ENCODE peak calls at places on chromosomes 5 and 9, in ten cellular contexts. O is transverse colon; V is GM23338; X is CD8-positive, alpha-beta memory T cell; R is thyroid gland; K is BE2C; D is neural progenitor cell; F is uterus; Q is Peyer's patch; Y is effector memory CD4-positive, alpha-beta T cell. C is an unnamed sample.

GRCh38 chr5:151036556-151036955 is 16.2 kb downstream of the GPX3 start:
- DNase-seq in K (no peak), Q (no peak), Y (no peak), V (no peak), O (no peak), F (no peak), D (no peak), R (no peak), X (no peak), C (no peak)

GRCh38 chr9:94721754-94722153 is 4.7 kb upstream of the AOPEP start:
- DNase-seq in V (no peak), X (no peak), Q (no peak), Y (no peak), D (no peak), K (no peak), R (no peak), O (no peak), F (no peak), C (no peak)

GRCh38 chr9:116501871-116502270 is 185.2 kb upstream of the TRIM32 start:
- DNase-seq in V (no peak), D (no peak), F (no peak), Q (no peak), R (no peak), X (no peak), Y (no peak), O (no peak), K (no peak), C (no peak)

GRCh38 chr5:151772029-151772867 is 494 bp downstream of the G3BP1 start:
- DNase-seq in R (peak; percentile 55), O (peak; percentile 56), X (peak; percentile 18), V (peak; percentile 64), D (peak; percentile 67), Q (peak; percentile 74), F (peak; percentile 35), Y (peak; percentile 17), K (peak; percentile 40), C (no peak)

GRCh38 chr5:62731011-62731410 is 152.4 kb downstream of the LRRC70 start:
- DNase-seq in X (no peak), K (no peak), Y (no peak), D (no peak), V (no peak), O (no peak), Q (no peak), R (no peak), F (no peak), C (no peak)

GRCh38 chr5:173679909-173680626 is 63.6 kb upstream of the BOD1 start:
- DNase-seq in X (no peak), F (no peak), D (no peak), Y (no peak), K (no peak), O (no peak), R (no peak), Q (no peak), V (no peak), C (no peak)

GRCh38 chr9:69815313-69815712 is 5.3 kb upstream of the CFAP95 start:
- DNase-seq in F (no peak), R (peak; percentile 32), O (no peak), Y (no peak), K (no peak), X (no peak), D (no peak), Q (no peak), V (no peak), C (no peak)

GRCh38 chr9:38315085-38315595 is 77.4 kb upstream of the ALDH1B1 start:
- DNase-seq in V (no peak), D (no peak), Q (no peak), F (no peak), O (no peak), Y (no peak), X (no peak), R (no peak), K (no peak), C (no peak)

GRCh38 chr9:84271004-84271886 is 69.3 kb downstream of the SLC28A3 start:
- DNase-seq in V (peak; percentile 92), R (peak; percentile 96), O (peak; percentile 56), X (no peak), Y (no peak), F (peak; percentile 35), K (peak; percentile 63), Q (no peak), D (peak; percentile 94), C (no peak)

GRCh38 chr5:37086466-37087178 is 162.6 kb downstream of the CPLANE1 start:
- DNase-seq in X (no peak), F (no peak), K (no peak), O (peak; percentile 24), R (no peak), Y (no peak), Q (no peak), D (no peak), V (peak; percentile 53), C (no peak)

GRCh38 chr9:93634311-93635185 is 58.2 kb downstream of the PHF2 start:
- DNase-seq in O (no peak), Q (no peak), D (no peak), V (no peak), X (no peak), F (no peak), R (no peak), K (peak; percentile 4), Y (no peak), C (no peak)

GRCh38 chr5:124849774-124850173 is 103.3 kb upstream of the ZNF608 start:
- DNase-seq in Q (no peak), R (no peak), X (no peak), V (no peak), D (no peak), O (no peak), F (no peak), K (no peak), Y (no peak), C (no peak)

GRCh38 chr5:98259595-98259994 is 513.9 kb upstream of the RGMB start:
- DNase-seq in Q (no peak), K (no peak), R (no peak), X (no peak), F (no peak), Y (no peak), D (peak; percentile 3), V (no peak), O (no peak), C (no peak)

DNA sequence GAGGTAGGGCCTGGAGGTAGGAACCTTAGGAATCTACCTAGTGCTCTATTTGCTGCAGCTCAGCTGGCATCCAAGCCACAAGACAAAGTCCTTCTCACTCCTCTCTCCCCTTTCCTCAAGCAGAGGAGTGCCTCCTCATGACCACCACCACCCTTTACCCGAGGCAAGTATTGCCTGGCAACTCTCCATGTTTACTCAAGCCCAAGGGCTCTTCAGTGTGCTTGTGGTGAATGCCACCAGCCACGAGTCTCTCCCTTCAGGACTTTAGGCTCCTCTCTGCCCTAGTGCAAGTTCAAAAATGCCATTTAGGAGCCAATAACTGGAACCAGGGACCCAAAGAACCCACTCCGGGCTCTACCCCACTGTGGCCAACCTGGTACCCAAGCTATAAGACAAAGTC is 514.5 kb upstream of the RGMB start:
- DNase-seq in X (no peak), K (no peak), D (no peak), O (no peak), F (no peak), R (peak; percentile 31), Q (no peak), V (no peak), Y (no peak), C (no peak)
- H3K4me3 ChIP-seq in X (no peak overlapping the region), K (no peak overlapping the region), D (no peak overlapping the region), O (no peak overlapping the region), F (no peak overlapping the region), R (no peak overlapping the region), Q (no peak overlapping the region), V (no peak overlapping the region), Y (no peak overlapping the region), C (no peak overlapping the region)

GRCh38 chr5:143047091-143047490 is 276.9 kb downstream of the ARHGAP26 start:
- DNase-seq in Q (no peak), X (no peak), K (no peak), F (no peak), Y (no peak), O (no peak), D (no peak), V (no peak), R (no peak), C (no peak)
- H3K4me1 ChIP-seq in Q (no peaks in the 10 kb centered on the region), X (no peaks in the 10 kb centered on the region), K (peaks cover 6% of the 10 kb centered on the region), F (no peaks in the 10 kb centered on the region), Y (no peaks in the 10 kb centered on the region), O (no peaks in the 10 kb centered on the region), D (no peaks in the 10 kb centered on the region), V (peaks cover 28% of the 10 kb centered on the region), R (peaks cover 8% of the 10 kb centered on the region), C (peaks cover 3% of the 10 kb centered on the region)

DNA sequence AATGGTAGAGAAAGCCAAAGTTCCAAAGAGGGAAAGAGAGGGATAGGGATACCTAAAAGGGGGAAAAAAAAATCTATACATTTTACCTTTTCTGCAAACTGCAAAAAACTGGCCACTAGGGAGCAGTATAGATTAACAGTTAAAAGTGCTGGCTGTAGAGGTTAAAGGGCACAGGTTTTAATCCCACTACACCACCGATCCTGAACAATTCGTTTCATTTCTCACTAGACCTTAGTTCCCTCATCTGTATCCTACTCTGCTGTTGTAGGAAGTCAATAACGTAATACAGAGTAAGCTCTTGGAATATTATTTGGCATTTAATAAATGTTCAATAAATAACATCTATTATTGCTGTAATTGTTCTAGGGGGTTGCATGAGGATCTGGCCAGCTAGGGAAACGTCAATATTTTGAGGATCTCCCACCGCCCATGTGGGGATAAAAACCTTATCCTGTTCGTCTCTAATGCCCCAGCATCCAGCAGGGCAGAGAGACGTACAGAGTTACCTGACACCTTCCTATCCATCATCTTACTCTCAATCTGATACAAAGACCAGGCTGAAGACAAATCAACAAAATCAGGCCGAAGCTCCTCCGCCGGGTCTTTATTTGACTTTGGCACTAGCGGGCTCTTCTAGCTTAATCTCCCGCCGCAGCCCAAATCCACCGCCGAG is 762 bp downstream of the CDC26 start:
- DNase-seq in V (peak; percentile 91), X (no peak), R (no peak), O (no peak), Y (peak; percentile 14), Q (no peak), K (peak; percentile 46), F (no peak), D (peak; percentile 87), C (no peak)
- H3K4me3 ChIP-seq in V (peak overlapping the region; percentile 87), X (peak overlapping the region; percentile 92), R (no peak overlapping the region), O (peak overlapping the region; percentile 51), Y (peak overlapping the region; percentile 88), Q (peak overlapping the region; percentile 74), K (peak overlapping the region; percentile 88), F (peak overlapping the region; percentile 86), D (peak overlapping the region; percentile 86), C (peak overlapping the region; percentile 78)

GRCh38 chr5:131536211-131536826 is 98.7 kb downstream of the RAPGEF6 start:
- DNase-seq in D (no peak), V (no peak), O (no peak), K (no peak), Y (no peak), F (no peak), R (no peak), Q (no peak), X (no peak), C (no peak)

GRCh38 chr5:131534995-131535394 is 100.0 kb downstream of the RAPGEF6 start:
- DNase-seq in D (no peak), Q (no peak), F (no peak), R (no peak), O (no peak), Y (no peak), V (no peak), X (no peak), K (no peak), C (no peak)

GRCh38 chr5:131530706-131531331 is 104.2 kb downstream of the RAPGEF6 start:
- DNase-seq in X (no peak), D (no peak), F (no peak), K (no peak), V (no peak), O (no peak), R (no peak), Q (no peak), Y (no peak), C (no peak)

GRCh38 chr5:131532016-131532640 is 102.9 kb downstream of the RAPGEF6 start:
- DNase-seq in F (no peak), Y (no peak), R (no peak), K (peak; percentile 49), Q (no peak), O (no peak), D (no peak), X (no peak), V (no peak), C (no peak)

GRCh38 chr5:131533844-131534243 is 101.2 kb downstream of the RAPGEF6 start:
- DNase-seq in Y (no peak), X (no peak), F (no peak), V (peak; percentile 27), D (no peak), Q (no peak), O (no peak), K (no peak), R (no peak), C (no peak)
- H3K4me1 ChIP-seq in Y (peaks cover 44% of the 10 kb centered on the region), X (peaks cover 89% of the 10 kb centered on the region), F (no peaks in the 10 kb centered on the region), V (peaks cover 7% of the 10 kb centered on the region), D (no peaks in the 10 kb centered on the region), Q (no peaks in the 10 kb centered on the region), O (no peaks in the 10 kb centered on the region), K (peaks cover 34% of the 10 kb centered on the region), R (no peaks in the 10 kb centered on the region), C (no peaks in the 10 kb centered on the region)